ENCODE peak calls at places on chromosomes 1 and 21, in five cellular contexts. One of them, this sample, is unnamed.

GRCh38 chr1:87712261-87712674 is 383.6 kb downstream of the LMO4 start:
- DNase-seq in Peyer's patch: no peak
- DNase-seq in astrocyte: peak; percentile 25
- DNase-seq in fibroblast of lung: peak; percentile 36
- DNase-seq in hepatocyte: peak; percentile 63
- DNase-seq in this sample: no peak

GRCh38 chr1:112636597-112637256 is 17.1 kb downstream of the CAPZA1 start:
- DNase-seq in fibroblast of lung: no peak
- DNase-seq in astrocyte: no peak
- DNase-seq in hepatocyte: no peak
- DNase-seq in Peyer's patch: no peak
- DNase-seq in this sample: no peak

GRCh38 chr1:227166559-227166958 is 151.7 kb downstream of the CDC42BPA start:
- DNase-seq in fibroblast of lung: no peak
- DNase-seq in astrocyte: no peak
- DNase-seq in hepatocyte: no peak
- DNase-seq in Peyer's patch: no peak
- DNase-seq in this sample: no peak

GRCh38 chr1:41599912-41600311 is 115.4 kb upstream of the EDN2 start:
- DNase-seq in Peyer's patch: no peak
- DNase-seq in fibroblast of lung: no peak
- DNase-seq in hepatocyte: no peak
- DNase-seq in astrocyte: no peak
- DNase-seq in this sample: no peak

GRCh38 chr1:22949807-22950462 is 22.7 kb downstream of the LACTBL1 start:
- DNase-seq in hepatocyte: peak; percentile 47
- DNase-seq in fibroblast of lung: no peak
- DNase-seq in astrocyte: no peak
- DNase-seq in Peyer's patch: no peak
- DNase-seq in this sample: no peak

GRCh38 chr21:43667191-43667904 is 8.0 kb downstream of the RRP1B start:
- DNase-seq in Peyer's patch: no peak
- DNase-seq in astrocyte: peak; percentile 76
- DNase-seq in fibroblast of lung: peak; percentile 80
- DNase-seq in hepatocyte: no peak
- DNase-seq in this sample: no peak

GRCh38 chr1:155022927-155023236 is 10.7 kb downstream of the DCST2 start:
- DNase-seq in hepatocyte: no peak
- DNase-seq in astrocyte: no peak
- DNase-seq in Peyer's patch: no peak
- DNase-seq in fibroblast of lung: no peak
- DNase-seq in this sample: peak; percentile 68

GRCh38 chr21:32301596-32301995 is 2.9 kb downstream of the MRAP start:
- DNase-seq in fibroblast of lung: no peak
- DNase-seq in astrocyte: no peak
- DNase-seq in hepatocyte: no peak
- DNase-seq in Peyer's patch: no peak
- DNase-seq in this sample: no peak

GRCh38 chr21:29939859-29940245 is at the start of gene GRIK1:
- DNase-seq in Peyer's patch: no peak
- DNase-seq in hepatocyte: peak; percentile 39
- DNase-seq in astrocyte: no peak
- DNase-seq in fibroblast of lung: peak; percentile 4
- DNase-seq in this sample: no peak

GRCh38 chr1:82124987-82125638 is 324.4 kb downstream of the ADGRL2 start:
- DNase-seq in astrocyte: no peak
- DNase-seq in hepatocyte: no peak
- DNase-seq in fibroblast of lung: no peak
- DNase-seq in Peyer's patch: no peak
- DNase-seq in this sample: no peak

GRCh38 chr1:68049941-68050878 is at the start of gene DIRAS3:
- DNase-seq in astrocyte: peak; percentile 73
- DNase-seq in fibroblast of lung: peak; percentile 78
- DNase-seq in Peyer's patch: no peak
- DNase-seq in hepatocyte: peak; percentile 49
- DNase-seq in this sample: no peak

GRCh38 chr1:205274041-205274691 is 46.4 kb downstream of the TMCC2 start:
- DNase-seq in astrocyte: no peak
- DNase-seq in hepatocyte: no peak
- DNase-seq in Peyer's patch: peak; percentile 24
- DNase-seq in fibroblast of lung: no peak
- DNase-seq in this sample: no peak

GRCh38 chr1:32208463-32208862 is 426 bp upstream of the DCDC2B start:
- DNase-seq in Peyer's patch: no peak
- DNase-seq in astrocyte: no peak
- DNase-seq in hepatocyte: no peak
- DNase-seq in fibroblast of lung: no peak
- DNase-seq in this sample: no peak
- TF ChIP-seq CTCF in Peyer's patch: no peak
- TF ChIP-seq CTCF in astrocyte: no peak
- TF ChIP-seq CTCF in hepatocyte: no peak
- TF ChIP-seq CTCF in fibroblast of lung: no peak
- TF ChIP-seq CTCF in this sample: no peak

DNA sequence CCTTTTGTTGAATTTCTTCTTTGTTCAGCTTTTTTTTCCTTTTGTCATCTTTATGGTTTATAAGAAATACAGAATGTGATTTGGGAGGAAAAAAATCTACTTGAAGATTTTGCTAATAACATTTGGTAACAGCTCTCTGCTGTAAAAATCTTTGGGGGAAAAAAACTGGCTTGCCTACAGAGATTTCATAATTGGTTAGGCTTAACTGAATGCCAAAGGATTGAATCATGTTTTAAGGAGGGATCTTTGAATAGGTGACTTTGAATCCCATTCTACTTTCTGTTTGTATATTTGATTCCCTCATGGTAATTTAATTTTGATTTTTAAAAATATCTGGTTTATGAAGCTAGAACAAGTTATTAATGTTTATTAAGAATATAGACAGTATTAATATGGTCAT is 3.2 kb downstream of the BTF3L4 start:
- DNase-seq in Peyer's patch: no peak
- DNase-seq in fibroblast of lung: peak; percentile 53
- DNase-seq in hepatocyte: no peak
- DNase-seq in astrocyte: peak; percentile 41
- DNase-seq in this sample: no peak
- H3K27ac ChIP-seq in Peyer's patch: no peak overlapping the region
- H3K27ac ChIP-seq in fibroblast of lung: no peak overlapping the region
- H3K27ac ChIP-seq in hepatocyte: peak overlapping the region; percentile 10
- H3K27ac ChIP-seq in astrocyte: no peak overlapping the region
- H3K27ac ChIP-seq in this sample: no peak overlapping the region

GRCh38 chr1:26161408-26162219 is 2.7 kb downstream of the FAM110D start:
- DNase-seq in fibroblast of lung: peak; percentile 65
- DNase-seq in astrocyte: peak; percentile 40
- DNase-seq in hepatocyte: peak; percentile 80
- DNase-seq in Peyer's patch: no peak
- DNase-seq in this sample: peak; percentile 55
- TF ChIP-seq CTCF in fibroblast of lung: no peak
- TF ChIP-seq CTCF in astrocyte: no peak
- TF ChIP-seq CTCF in hepatocyte: peak; percentile 15
- TF ChIP-seq CTCF in Peyer's patch: no peak
- TF ChIP-seq CTCF in this sample: no peak

DNA sequence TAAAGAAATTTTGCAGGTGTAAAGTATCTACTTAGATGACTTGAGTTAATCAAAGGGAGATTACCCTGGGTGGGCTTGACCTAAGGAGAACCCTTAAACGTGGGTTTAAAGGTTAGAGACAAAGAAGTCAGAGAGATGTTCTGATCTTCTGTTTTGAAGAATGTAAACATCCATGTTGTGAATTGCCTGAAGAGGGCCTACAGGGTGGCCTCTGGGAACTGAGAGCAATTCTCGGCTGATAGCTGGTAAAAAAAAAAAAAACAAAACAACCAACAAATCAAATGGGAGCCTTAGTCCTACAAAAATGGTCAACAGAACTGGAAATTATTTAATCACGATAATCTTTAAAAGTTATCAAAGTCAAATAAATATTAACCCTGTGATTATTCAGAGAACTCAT is 89.4 kb upstream of the BCL10 start:
- DNase-seq in fibroblast of lung: no peak
- DNase-seq in astrocyte: no peak
- DNase-seq in Peyer's patch: no peak
- DNase-seq in hepatocyte: no peak
- DNase-seq in this sample: no peak
- H3K27ac ChIP-seq in fibroblast of lung: peak overlapping the region; percentile 42
- H3K27ac ChIP-seq in astrocyte: peak overlapping the region; percentile 62
- H3K27ac ChIP-seq in Peyer's patch: no peak overlapping the region
- H3K27ac ChIP-seq in hepatocyte: no peak overlapping the region
- H3K27ac ChIP-seq in this sample: no peak overlapping the region

DNA sequence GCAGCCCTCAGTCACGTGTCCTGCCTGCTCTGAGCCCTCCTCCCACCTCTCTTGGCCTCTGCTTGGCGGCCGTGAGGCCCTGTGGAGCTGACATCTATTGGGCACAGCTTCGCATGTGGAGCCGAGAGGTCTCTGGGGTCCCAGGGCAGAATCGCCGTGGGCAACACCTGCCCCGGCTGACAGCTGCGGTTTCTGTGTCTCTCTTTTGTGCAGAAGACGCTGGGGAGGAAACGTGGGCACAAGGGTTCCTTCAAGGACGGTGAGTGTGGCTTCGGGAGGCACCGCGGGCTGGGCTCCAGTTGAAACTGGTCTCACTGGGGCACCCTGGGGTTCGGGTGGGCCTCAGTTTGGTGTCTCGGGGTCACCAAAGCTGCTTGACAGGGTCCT is 11.5 kb downstream of the ARHGEF16 start:
- DNase-seq in hepatocyte: no peak
- DNase-seq in fibroblast of lung: no peak
- DNase-seq in Peyer's patch: no peak
- DNase-seq in astrocyte: no peak
- DNase-seq in this sample: no peak
- TF ChIP-seq CTCF in hepatocyte: no peak
- TF ChIP-seq CTCF in fibroblast of lung: no peak
- TF ChIP-seq CTCF in Peyer's patch: no peak
- TF ChIP-seq CTCF in astrocyte: no peak
- TF ChIP-seq CTCF in this sample: no peak

This sample was measured in stomach.